ENCODE peak calls at places on chromosome 6, in eight cellular contexts. L is HCT116; A is Calu3; J is T-helper 9 cell; Q is stimulated activated CD4-positive, alpha-beta T cell treated with anti-CD3 and anti-CD28 coated beads, Interleukin-1b, Interleukin-23, amount 100 ng/mL, for 24 hours; I is RWPE2; H is NCI-H510A; W is GM13977. O is an unnamed sample.

GRCh38 chr6:10528170-10528981 is 7.2 kb downstream of the GCNT2 start:
- DNase-seq in I (no peak), H (no peak), Q (no peak), L (no peak), J (no peak), A (peak; percentile 58), W (peak; percentile 41), O (no peak)

GRCh38 chr6:110874880-110875547 is 429 bp downstream of the AMD1 start:
- DNase-seq in H (no peak), I (no peak), A (peak; percentile 64), L (no peak), W (peak; percentile 40), J (peak; percentile 34), Q (no peak), O (no peak)

GRCh38 chr6:105137388-105137787 is 42.4 kb downstream of the POPDC3 start:
- DNase-seq in H (no peak), J (no peak), L (no peak), Q (no peak), A (no peak), I (no peak), W (no peak), O (no peak)

GRCh38 chr6:93304514-93304913 is 114.8 kb downstream of the EPHA7 start:
- DNase-seq in H (no peak), I (no peak), A (no peak), L (no peak), Q (no peak), W (no peak), J (no peak), O (no peak)

GRCh38 chr6:122647765-122648164 is 37.6 kb downstream of the PKIB start:
- DNase-seq in W (no peak), H (no peak), A (no peak), J (no peak), L (no peak), Q (no peak), I (no peak), O (no peak)

GRCh38 chr6:124885171-124885570 is 77.1 kb upstream of the RNF217 start:
- DNase-seq in H (no peak), Q (no peak), A (no peak), L (no peak), I (no peak), J (no peak), W (no peak), O (no peak)

GRCh38 chr6:12605888-12606345 is 110.7 kb upstream of the PHACTR1 start:
- DNase-seq in Q (no peak), W (peak; percentile 23), H (no peak), J (peak; percentile 2), I (no peak), A (peak; percentile 60), L (peak; percentile 65), O (no peak)

GRCh38 chr6:21150644-21151043 is 442.9 kb upstream of the SOX4 start:
- DNase-seq in A (no peak), L (no peak), W (no peak), Q (no peak), J (no peak), H (no peak), I (no peak), O (no peak)

GRCh38 chr6:99241905-99242534 is 107.5 kb downstream of the FAXC start:
- DNase-seq in H (no peak), A (peak; percentile 53), J (no peak), Q (no peak), L (peak; percentile 38), W (peak; percentile 34), I (no peak), O (no peak)

GRCh38 chr6:160400426-160400825 is 52.2 kb downstream of the SLC22A3 start:
- DNase-seq in H (no peak), A (no peak), I (no peak), Q (no peak), L (no peak), W (no peak), J (no peak), O (no peak)

GRCh38 chr6:52457096-52457495 is 37.0 kb downstream of the EFHC1 start:
- DNase-seq in J (no peak), I (no peak), L (no peak), W (no peak), A (no peak), Q (no peak), H (no peak), O (no peak)

GRCh38 chr6:24257282-24257681 is 100.6 kb downstream of the DCDC2 start:
- DNase-seq in W (no peak), L (peak; percentile 13), H (peak; percentile 62), J (no peak), Q (no peak), A (no peak), I (no peak), O (no peak)

GRCh38 chr6:150928882-150929281 is 63.4 kb downstream of the MTHFD1L start:
- DNase-seq in W (no peak), I (no peak), L (no peak), J (no peak), Q (no peak), A (no peak), H (no peak), O (no peak)

GRCh38 chr6:139753198-139753861 is 378.9 kb upstream of the CITED2 start:
- DNase-seq in L (no peak), W (no peak), I (no peak), J (no peak), A (no peak), H (no peak), Q (no peak), O (no peak)

GRCh38 chr6:6918216-6918983 is 189.4 kb upstream of the RREB1 start:
- DNase-seq in I (no peak), J (no peak), H (no peak), Q (peak; percentile 50), L (peak; percentile 13), A (no peak), W (peak; percentile 82), O (peak; percentile 60)

GRCh38 chr6:24205020-24205492 is 79.0 kb downstream of the NRSN1 start:
- DNase-seq in I (no peak), Q (no peak), W (peak; percentile 10), L (peak; percentile 28), J (no peak), H (no peak), A (peak; percentile 50), O (no peak)

GRCh38 chr6:142728367-142728766 is 216.6 kb downstream of the HIVEP2 start:
- DNase-seq in H (peak; percentile 20), L (no peak), W (no peak), J (no peak), I (no peak), A (peak; percentile 50), Q (no peak), O (no peak)

GRCh38 chr6:132962936-132963579 is 148.7 kb downstream of the RPS12 start:
- DNase-seq in H (no peak), W (peak; percentile 31), A (peak; percentile 89), Q (peak; percentile 18), I (no peak), L (peak; percentile 62), J (peak; percentile 33), O (peak; percentile 9)

GRCh38 chr6:129903082-129903481 is 42.0 kb upstream of the TMEM244 start:
- DNase-seq in A (no peak), H (no peak), J (no peak), W (no peak), I (no peak), Q (no peak), L (no peak), O (no peak)

GRCh38 chr6:11363881-11364576 is 131.6 kb upstream of the NEDD9 start:
- DNase-seq in W (peak; percentile 21), J (no peak), A (no peak), Q (no peak), I (no peak), L (no peak), H (no peak), O (no peak)

GRCh38 chr6:157313531-157314467 is 9.5 kb downstream of the TMEM242 start:
- DNase-seq in A (no peak), L (no peak), I (no peak), Q (no peak), W (no peak), J (no peak), H (no peak), O (no peak)

GRCh38 chr6:30719356-30719755 is 796 bp upstream of the TUBB start:
- DNase-seq in J (no peak), L (no peak), H (no peak), I (no peak), W (no peak), A (no peak), Q (no peak), O (no peak)

GRCh38 chr6:134426623-134427022 is 108.7 kb upstream of the SGK1 start:
- DNase-seq in H (no peak), A (no peak), L (no peak), W (no peak), Q (no peak), I (no peak), J (no peak), O (no peak)

GRCh38 chr6:87196275-87196842 is 41.0 kb downstream of the ZNF292 start:
- DNase-seq in J (no peak), L (no peak), Q (no peak), A (no peak), W (no peak), I (no peak), H (no peak), O (no peak)

GRCh38 chr6:11008821-11009220 is 35.3 kb downstream of the ELOVL2 start:
- DNase-seq in W (no peak), A (no peak), J (no peak), L (no peak), I (no peak), H (no peak), Q (no peak), O (no peak)

O was measured in GM18507.